ENCODE peak calls at places on chromosomes 13 and 19, in five cellular contexts. One of them, this sample, is unnamed. For H3K27me3, the result is how much of the 10 kb centered on the place peaks cover.

GRCh38 chr13:114108141-114108761 is 24.2 kb downstream of the RASA3 start:
- DNase-seq in colonic mucosa: no peak
- DNase-seq in pancreas: no peak
- DNase-seq in heart right ventricle: no peak
- DNase-seq in mammary epithelial cell: no peak
- DNase-seq in this sample: no peak

GRCh38 chr13:113762075-113762474 is 3.0 kb downstream of the TMEM255B start:
- DNase-seq in colonic mucosa: no peak
- DNase-seq in pancreas: no peak
- DNase-seq in heart right ventricle: no peak
- DNase-seq in mammary epithelial cell: no peak
- DNase-seq in this sample: no peak

GRCh38 chr13:113855012-113855921 is 8.6 kb downstream of the GAS6 start:
- DNase-seq in colonic mucosa: peak
- DNase-seq in pancreas: peak
- DNase-seq in heart right ventricle: peak
- DNase-seq in mammary epithelial cell: no peak
- DNase-seq in this sample: no peak

GRCh38 chr19:48703316-48703715 is 7.5 kb downstream of the FUT2 start:
- DNase-seq in colonic mucosa: no peak
- DNase-seq in pancreas: no peak
- DNase-seq in heart right ventricle: no peak
- DNase-seq in mammary epithelial cell: no peak
- DNase-seq in this sample: no peak

GRCh38 chr13:49791214-49791752 is 1.2 kb downstream of the KPNA3 start:
- DNase-seq in colonic mucosa: peak
- DNase-seq in pancreas: peak
- DNase-seq in heart right ventricle: no peak
- DNase-seq in mammary epithelial cell: peak
- DNase-seq in this sample: no peak

GRCh38 chr19:17687857-17688784 is at the start of gene UNC13A:
- DNase-seq in colonic mucosa: peak
- DNase-seq in pancreas: peak
- DNase-seq in heart right ventricle: peak
- DNase-seq in mammary epithelial cell: peak
- DNase-seq in this sample: peak

GRCh38 chr13:36163809-36164308 is 32.7 kb upstream of the DCLK1 start:
- DNase-seq in colonic mucosa: peak
- DNase-seq in pancreas: peak
- DNase-seq in heart right ventricle: peak
- DNase-seq in mammary epithelial cell: peak
- DNase-seq in this sample: no peak

GRCh38 chr19:871446-872265 is 12.2 kb downstream of the CFD start:
- DNase-seq in colonic mucosa: no peak
- DNase-seq in pancreas: no peak
- DNase-seq in heart right ventricle: no peak
- DNase-seq in mammary epithelial cell: no peak
- DNase-seq in this sample: no peak

GRCh38 chr13:29162638-29163037 is 342.5 kb downstream of the MTUS2 start:
- DNase-seq in colonic mucosa: no peak
- DNase-seq in pancreas: no peak
- DNase-seq in heart right ventricle: no peak
- DNase-seq in mammary epithelial cell: no peak
- DNase-seq in this sample: no peak

GRCh38 chr19:32372726-32373613 is 27.6 kb downstream of the ZNF507 start:
- DNase-seq in colonic mucosa: no peak
- DNase-seq in pancreas: no peak
- DNase-seq in heart right ventricle: no peak
- DNase-seq in mammary epithelial cell: no peak
- DNase-seq in this sample: no peak

GRCh38 chr19:55526216-55527196 is 10.4 kb downstream of the SBK2 start:
- DNase-seq in colonic mucosa: peak
- DNase-seq in pancreas: peak
- DNase-seq in heart right ventricle: peak
- DNase-seq in mammary epithelial cell: no peak
- DNase-seq in this sample: no peak

GRCh38 chr13:113152894-113153809 is 5.3 kb upstream of the PROZ start:
- DNase-seq in colonic mucosa: peak
- DNase-seq in pancreas: peak
- DNase-seq in heart right ventricle: peak
- DNase-seq in mammary epithelial cell: no peak
- DNase-seq in this sample: peak

GRCh38 chr19:19057317-19057716 is 6.5 kb upstream of the SLC25A42 start:
- DNase-seq in colonic mucosa: no peak
- DNase-seq in pancreas: no peak
- DNase-seq in heart right ventricle: no peak
- DNase-seq in mammary epithelial cell: no peak
- DNase-seq in this sample: no peak

GRCh38 chr13:36907801-36908200 is 12.2 kb downstream of the SMAD9 start:
- DNase-seq in colonic mucosa: no peak
- DNase-seq in pancreas: no peak
- DNase-seq in heart right ventricle: no peak
- DNase-seq in mammary epithelial cell: no peak
- DNase-seq in this sample: no peak

GRCh38 chr13:103218253-103218652 is 152.0 kb upstream of the SLC10A2 start:
- DNase-seq in colonic mucosa: no peak
- DNase-seq in pancreas: no peak
- DNase-seq in heart right ventricle: no peak
- DNase-seq in mammary epithelial cell: no peak
- DNase-seq in this sample: no peak

GRCh38 chr19:16115309-16116039 is 3.8 kb downstream of the RAB8A start:
- DNase-seq in colonic mucosa: no peak
- DNase-seq in pancreas: no peak
- DNase-seq in heart right ventricle: no peak
- DNase-seq in mammary epithelial cell: no peak
- DNase-seq in this sample: no peak

GRCh38 chr13:94641432-94641941 is 39.8 kb downstream of the GPR180 start:
- DNase-seq in colonic mucosa: no peak
- DNase-seq in pancreas: no peak
- DNase-seq in heart right ventricle: no peak
- DNase-seq in mammary epithelial cell: peak
- DNase-seq in this sample: no peak

GRCh38 chr19:40091205-40092129 is 724 bp upstream of the ZNF780A start:
- DNase-seq in colonic mucosa: no peak
- DNase-seq in pancreas: no peak
- DNase-seq in heart right ventricle: no peak
- DNase-seq in mammary epithelial cell: no peak
- DNase-seq in this sample: no peak

GRCh38 chr13:23554000-23554399 is 16.2 kb upstream of the TNFRSF19 start:
- DNase-seq in colonic mucosa: no peak
- DNase-seq in pancreas: no peak
- DNase-seq in heart right ventricle: no peak
- DNase-seq in mammary epithelial cell: peak
- DNase-seq in this sample: no peak

GRCh38 chr19:34118879-34119748 is 53.2 kb upstream of the LSM14A start:
- DNase-seq in colonic mucosa: no peak
- DNase-seq in pancreas: no peak
- DNase-seq in heart right ventricle: no peak
- DNase-seq in mammary epithelial cell: no peak
- DNase-seq in this sample: no peak

GRCh38 chr13:48585456-48585840 is 52.6 kb upstream of the RCBTB2 start:
- DNase-seq in colonic mucosa: peak
- DNase-seq in pancreas: no peak
- DNase-seq in heart right ventricle: peak
- DNase-seq in mammary epithelial cell: peak
- DNase-seq in this sample: no peak

GRCh38 chr13:48066310-48066989 is 28.5 kb downstream of the MED4 start:
- DNase-seq in colonic mucosa: no peak
- DNase-seq in pancreas: no peak
- DNase-seq in heart right ventricle: no peak
- DNase-seq in mammary epithelial cell: peak
- DNase-seq in this sample: peak

GRCh38 chr19:50238043-50238442 is 34.6 kb downstream of the MYH14 start:
- DNase-seq in colonic mucosa: no peak
- DNase-seq in pancreas: no peak
- DNase-seq in heart right ventricle: peak
- DNase-seq in mammary epithelial cell: no peak
- DNase-seq in this sample: no peak

GRCh38 chr13:114334305-114335053 is 20.2 kb downstream of the CHAMP1 start:
- DNase-seq in colonic mucosa: no peak
- DNase-seq in pancreas: no peak
- DNase-seq in heart right ventricle: no peak
- DNase-seq in mammary epithelial cell: no peak
- DNase-seq in this sample: no peak

GRCh38 chr19:54551950-54552912 is 21.4 kb upstream of the LILRA2 start:
- DNase-seq in colonic mucosa: peak
- DNase-seq in pancreas: peak
- DNase-seq in heart right ventricle: peak
- DNase-seq in mammary epithelial cell: no peak
- DNase-seq in this sample: peak

GRCh38 chr19:30374791-30375650 is 2.8 kb downstream of the ZNF536 start:
- DNase-seq in colonic mucosa: no peak
- DNase-seq in pancreas: no peak
- DNase-seq in heart right ventricle: no peak
- DNase-seq in mammary epithelial cell: no peak
- DNase-seq in this sample: no peak

GRCh38 chr13:48813518-48813917 is 159.8 kb downstream of the CYSLTR2 start:
- DNase-seq in colonic mucosa: no peak
- DNase-seq in pancreas: no peak
- DNase-seq in heart right ventricle: no peak
- DNase-seq in mammary epithelial cell: no peak
- DNase-seq in this sample: no peak

GRCh38 chr13:52780092-52780491 is 40.5 kb upstream of the CNMD start:
- DNase-seq in colonic mucosa: no peak
- DNase-seq in pancreas: no peak
- DNase-seq in heart right ventricle: no peak
- DNase-seq in mammary epithelial cell: no peak
- DNase-seq in this sample: no peak

GRCh38 chr13:100266026-100266425 is 177.1 kb downstream of the PCCA start:
- DNase-seq in colonic mucosa: no peak
- DNase-seq in pancreas: no peak
- DNase-seq in heart right ventricle: no peak
- DNase-seq in mammary epithelial cell: no peak
- DNase-seq in this sample: no peak

GRCh38 chr19:49447485-49448431 is 3.9 kb downstream of the PIH1D1 start:
- DNase-seq in colonic mucosa: peak
- DNase-seq in pancreas: no peak
- DNase-seq in heart right ventricle: no peak
- DNase-seq in mammary epithelial cell: no peak
- DNase-seq in this sample: no peak

GRCh38 chr13:46386996-46387851 is at the start of gene RUBCNL:
- DNase-seq in colonic mucosa: peak
- DNase-seq in pancreas: peak
- DNase-seq in heart right ventricle: no peak
- DNase-seq in mammary epithelial cell: peak
- DNase-seq in this sample: peak

GRCh38 chr13:110396913-110397379 is 89.9 kb downstream of the COL4A2 start:
- DNase-seq in colonic mucosa: peak
- DNase-seq in pancreas: peak
- DNase-seq in heart right ventricle: peak
- DNase-seq in mammary epithelial cell: peak
- DNase-seq in this sample: no peak
- H3K4me3 ChIP-seq in colonic mucosa: no peak
- H3K4me3 ChIP-seq in pancreas: no peak
- H3K4me3 ChIP-seq in heart right ventricle: no peak
- H3K4me3 ChIP-seq in mammary epithelial cell: peak
- H3K4me3 ChIP-seq in this sample: no peak

DNA sequence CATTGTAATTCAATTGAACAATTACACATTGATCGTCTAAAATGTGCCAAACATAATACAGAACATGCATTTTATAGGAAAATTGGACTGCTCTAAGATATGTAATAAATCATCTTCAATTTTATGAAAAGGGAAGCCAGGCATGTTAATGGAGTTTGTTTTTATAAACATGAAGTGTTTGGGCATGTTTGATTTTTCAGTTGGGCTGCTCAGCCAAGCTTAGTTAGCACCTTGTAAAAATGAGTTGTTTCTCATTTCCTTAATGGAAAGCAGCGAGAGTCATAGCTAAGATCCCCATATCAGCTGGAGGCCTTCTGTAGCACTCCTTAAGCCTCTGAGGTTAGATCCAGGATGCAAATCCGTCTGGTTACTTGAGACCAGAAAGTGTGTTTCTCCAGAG is 422.3 kb downstream of the SPRY2 start:
- DNase-seq in colonic mucosa: no peak
- DNase-seq in pancreas: no peak
- DNase-seq in heart right ventricle: no peak
- DNase-seq in mammary epithelial cell: no peak
- DNase-seq in this sample: no peak
- H3K27me3 ChIP-seq in colonic mucosa: under half
- H3K27me3 ChIP-seq in pancreas: under half
- H3K27me3 ChIP-seq in heart right ventricle: under half
- H3K27me3 ChIP-seq in mammary epithelial cell: under half
- H3K27me3 ChIP-seq in this sample: under half

DNA sequence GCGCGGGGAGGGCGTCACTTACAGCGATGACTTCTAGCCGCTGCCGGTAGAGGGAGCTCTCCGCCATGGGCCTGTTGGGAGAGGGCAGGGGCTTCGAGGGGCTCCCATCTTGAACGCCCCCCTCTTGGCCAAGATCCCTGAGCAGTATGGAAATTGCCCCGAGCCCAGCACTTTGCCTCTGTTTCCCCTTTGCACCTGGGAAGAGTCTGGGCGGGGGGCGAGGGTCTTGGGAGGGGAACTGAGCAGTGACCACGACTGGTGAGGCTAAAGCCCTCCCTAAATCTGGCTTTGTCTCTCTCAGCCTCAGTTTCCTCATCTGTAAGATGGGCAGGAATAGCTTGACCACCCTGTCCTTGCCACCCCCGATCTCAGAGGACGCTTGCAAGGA is 2.8 kb downstream of the PALM3 start:
- DNase-seq in colonic mucosa: no peak
- DNase-seq in pancreas: no peak
- DNase-seq in heart right ventricle: no peak
- DNase-seq in mammary epithelial cell: no peak
- DNase-seq in this sample: no peak
- TF ChIP-seq CTCF in colonic mucosa: peak
- TF ChIP-seq CTCF in pancreas: peak
- TF ChIP-seq CTCF in heart right ventricle: peak
- TF ChIP-seq CTCF in mammary epithelial cell: peak
- TF ChIP-seq CTCF in this sample: peak

GRCh38 chr19:47511681-47512080 is 3.2 kb downstream of the NAPA start:
- DNase-seq in colonic mucosa: no peak
- DNase-seq in pancreas: no peak
- DNase-seq in heart right ventricle: no peak
- DNase-seq in mammary epithelial cell: no peak
- DNase-seq in this sample: no peak
- H3K4me3 ChIP-seq in colonic mucosa: no peak
- H3K4me3 ChIP-seq in pancreas: peak
- H3K4me3 ChIP-seq in heart right ventricle: no peak
- H3K4me3 ChIP-seq in mammary epithelial cell: no peak
- H3K4me3 ChIP-seq in this sample: no peak

GRCh38 chr19:42158926-42159325 is 26.7 kb upstream of the POU2F2 start:
- DNase-seq in colonic mucosa: no peak
- DNase-seq in pancreas: no peak
- DNase-seq in heart right ventricle: no peak
- DNase-seq in mammary epithelial cell: no peak
- DNase-seq in this sample: no peak
- H3K27me3 ChIP-seq in colonic mucosa: under half
- H3K27me3 ChIP-seq in pancreas: under half
- H3K27me3 ChIP-seq in heart right ventricle: half or more
- H3K27me3 ChIP-seq in mammary epithelial cell: under half
- H3K27me3 ChIP-seq in this sample: under half

This sample was measured in GM06990.